ENCODE peak calls at places on chromosomes 16 and 17, in ten cellular contexts. I is BE2C; S is stimulated activated CD4-positive, alpha-beta T cell treated with anti-CD3 and anti-CD28 coated beads, Interleukin-12 subunit alpha, Interleukin-12 subunit beta, amount 100 ng/mL, for 48 hours; V is activated T-helper 1 cell treated with Interleukin-2 at 50 U/mL for 16 hours; N is G401; J is cardiac fibroblast; Y is naive thymus-derived CD8-positive, alpha-beta T cell; B is Calu3; L is mesendoderm; P is NCI-H2171 treated with DMSO at 0.1 percent for 48 hours. F is an unnamed sample.

GRCh38 chr16:3595110-3595486 is 16.3 kb downstream of the SLX4 start:
- DNase-seq in I (no peak), S (no peak), V (no peak), N (no peak), J (no peak), Y (no peak), B (no peak), L (no peak), P (no peak), F (no peak)

GRCh38 chr17:73118876-73119485 is 26.5 kb upstream of the SLC39A11 start:
- DNase-seq in I (peak), S (no peak), V (no peak), N (peak), J (no peak), Y (no peak), B (no peak), L (no peak), P (peak), F (no peak)

GRCh38 chr16:66776457-66776856 is 24.9 kb downstream of the TERB1 start:
- DNase-seq in I (no peak), S (no peak), V (no peak), N (no peak), J (no peak), Y (no peak), B (no peak), L (no peak), P (no peak), F (no peak)

GRCh38 chr17:72340836-72341235 is 220.0 kb downstream of the SOX9 start:
- DNase-seq in I (no peak), S (no peak), V (no peak), N (no peak), J (peak), Y (no peak), B (no peak), L (no peak), P (no peak), F (no peak)

GRCh38 chr17:75508122-75508719 is 7.1 kb downstream of the CASKIN2 start:
- DNase-seq in I (no peak), S (no peak), V (no peak), N (no peak), J (no peak), Y (no peak), B (no peak), L (no peak), P (no peak), F (no peak)

GRCh38 chr17:59746849-59747445 is 39.5 kb downstream of the VMP1 start:
- DNase-seq in I (no peak), S (no peak), V (no peak), N (peak), J (peak), Y (peak), B (no peak), L (peak), P (peak), F (no peak)

GRCh38 chr16:2482181-2483107 is 7.5 kb downstream of the TBC1D24 start:
- DNase-seq in I (peak), S (no peak), V (no peak), N (peak), J (peak), Y (no peak), B (no peak), L (no peak), P (peak), F (no peak)

GRCh38 chr16:78396673-78397072 is 297.2 kb downstream of the WWOX start:
- DNase-seq in I (no peak), S (no peak), V (no peak), N (no peak), J (no peak), Y (no peak), B (no peak), L (no peak), P (no peak), F (no peak)

GRCh38 chr17:58329035-58329807 is 626 bp upstream of the TSPOAP1 start:
- DNase-seq in I (no peak), S (peak), V (no peak), N (peak), J (no peak), Y (peak), B (no peak), L (peak), P (no peak), F (no peak)

GRCh38 chr16:30570621-30571443 is 682 bp downstream of the ZNF688 start:
- DNase-seq in I (peak), S (no peak), V (no peak), N (peak), J (peak), Y (no peak), B (no peak), L (peak), P (peak), F (no peak)

GRCh38 chr17:16516594-16517018 is 24.6 kb upstream of the LRRC75A start:
- DNase-seq in I (peak), S (no peak), V (no peak), N (peak), J (peak), Y (no peak), B (peak), L (peak), P (peak), F (peak)

GRCh38 chr16:19689342-19689741 is 28.7 kb downstream of the KNOP1 start:
- DNase-seq in I (no peak), S (no peak), V (no peak), N (no peak), J (no peak), Y (no peak), B (no peak), L (no peak), P (no peak), F (no peak)

GRCh38 chr17:51951737-51952136 is 206.8 kb downstream of the CA10 start:
- DNase-seq in I (no peak), S (no peak), V (no peak), N (no peak), J (no peak), Y (no peak), B (no peak), L (no peak), P (no peak), F (no peak)

GRCh38 chr16:74896389-74897370 is 88.2 kb downstream of the WDR59 start:
- DNase-seq in I (no peak), S (no peak), V (no peak), N (no peak), J (peak), Y (no peak), B (peak), L (no peak), P (no peak), F (peak)

GRCh38 chr17:15411556-15412198 is 55.7 kb downstream of the CDRT4 start:
- DNase-seq in I (no peak), S (no peak), V (no peak), N (no peak), J (no peak), Y (no peak), B (no peak), L (no peak), P (no peak), F (no peak)

GRCh38 chr17:77808663-77809425 is 149.7 kb upstream of the TNRC6C start:
- DNase-seq in I (no peak), S (no peak), V (no peak), N (no peak), J (no peak), Y (no peak), B (no peak), L (no peak), P (no peak), F (no peak)

GRCh38 chr17:48642843-48643696 is 16.9 kb upstream of the HOXB9 start:
- DNase-seq in I (no peak), S (no peak), V (no peak), N (no peak), J (no peak), Y (no peak), B (no peak), L (no peak), P (no peak), F (no peak)

GRCh38 chr17:55527520-55528118 is 16.4 kb upstream of the SMIM36 start:
- DNase-seq in I (peak), S (no peak), V (no peak), N (peak), J (peak), Y (no peak), B (peak), L (peak), P (peak), F (no peak)

GRCh38 chr17:45111838-45112237 is 20.5 kb downstream of the PLCD3 start:
- DNase-seq in I (no peak), S (no peak), V (no peak), N (no peak), J (no peak), Y (no peak), B (no peak), L (no peak), P (peak), F (no peak)

GRCh38 chr16:88292007-88292940 is 90.5 kb upstream of the ZNF469 start:
- DNase-seq in I (no peak), S (no peak), V (no peak), N (no peak), J (peak), Y (no peak), B (no peak), L (no peak), P (peak), F (no peak)

GRCh38 chr17:76540381-76541300 is 797 bp downstream of the PRCD start:
- DNase-seq in I (peak), S (no peak), V (no peak), N (peak), J (peak), Y (no peak), B (peak), L (peak), P (peak), F (no peak)

GRCh38 chr16:450800-451512 is 25.5 kb downstream of the RAB11FIP3 start:
- DNase-seq in I (no peak), S (no peak), V (no peak), N (no peak), J (no peak), Y (no peak), B (no peak), L (no peak), P (peak), F (no peak)

GRCh38 chr16:11614587-11615175 is 28.0 kb upstream of the LITAF start:
- DNase-seq in I (no peak), S (no peak), V (no peak), N (no peak), J (no peak), Y (no peak), B (peak), L (no peak), P (no peak), F (no peak)

GRCh38 chr17:72297326-72298115 is 176.7 kb downstream of the SOX9 start:
- DNase-seq in I (peak), S (no peak), V (no peak), N (no peak), J (peak), Y (no peak), B (no peak), L (peak), P (peak), F (peak)

GRCh38 chr16:10577305-10578202 is 2.8 kb downstream of the EMP2 start:
- DNase-seq in I (no peak), S (no peak), V (no peak), N (no peak), J (no peak), Y (no peak), B (peak), L (peak), P (peak), F (no peak)

GRCh38 chr17:37088913-37089312 is 140.2 kb downstream of the AATF start:
- DNase-seq in I (peak), S (no peak), V (no peak), N (no peak), J (no peak), Y (no peak), B (no peak), L (no peak), P (no peak), F (no peak)

GRCh38 chr17:10447035-10447931 is 22.1 kb downstream of the MYH4 start:
- DNase-seq in I (no peak), S (no peak), V (no peak), N (no peak), J (no peak), Y (no peak), B (no peak), L (no peak), P (no peak), F (no peak)

GRCh38 chr17:9936075-9936474 is 31.0 kb upstream of the RCVRN start:
- DNase-seq in I (no peak), S (no peak), V (no peak), N (no peak), J (no peak), Y (no peak), B (no peak), L (no peak), P (no peak), F (no peak)

GRCh38 chr17:13759936-13760335 is 158.2 kb upstream of the HS3ST3A1 start:
- DNase-seq in I (no peak), S (no peak), V (no peak), N (no peak), J (peak), Y (no peak), B (no peak), L (no peak), P (no peak), F (peak)

GRCh38 chr17:76873856-76874255 is 5.7 kb downstream of the MGAT5B start:
- DNase-seq in I (no peak), S (no peak), V (no peak), N (no peak), J (no peak), Y (no peak), B (no peak), L (no peak), P (no peak), F (no peak)

GRCh38 chr17:41126412-41126811 is 2.4 kb upstream of the KRTAP4-12 start:
- DNase-seq in I (no peak), S (no peak), V (no peak), N (no peak), J (no peak), Y (no peak), B (no peak), L (no peak), P (no peak), F (no peak)

GRCh38 chr16:78768723-78769122 is 669.3 kb downstream of the WWOX start:
- DNase-seq in I (no peak), S (no peak), V (no peak), N (no peak), J (no peak), Y (no peak), B (no peak), L (no peak), P (no peak), F (no peak)

F was measured in HS-5.